ENCODE peak calls at places on chromosomes 2 and 18, in nine cellular contexts. One of them, this sample, is unnamed.

GRCh38 chr2:136112949-136113766 is 4.8 kb downstream of the CXCR4 start:
- DNase-seq in adipocyte: no peak
- DNase-seq in stimulated activated CD4-positive, alpha-beta T cell treated with anti-CD3 and anti-CD28 coated beads, Interleukin-15, amount 100 ng/mL, for 1 hour: no peak
- DNase-seq in GM23248: no peak
- DNase-seq in LoVo: no peak
- DNase-seq in HFFc6: no peak
- DNase-seq in HEK293T: no peak
- DNase-seq in RCC 7860: no peak
- DNase-seq in LHCN-M2: no peak
- DNase-seq in this sample: peak

GRCh38 chr2:73257425-73258125 is 23.5 kb downstream of the CCT7 start:
- DNase-seq in RCC 7860: no peak
- DNase-seq in HFFc6: no peak
- DNase-seq in stimulated activated CD4-positive, alpha-beta T cell treated with anti-CD3 and anti-CD28 coated beads, Interleukin-15, amount 100 ng/mL, for 1 hour: no peak
- DNase-seq in adipocyte: no peak
- DNase-seq in LoVo: no peak
- DNase-seq in HEK293T: no peak
- DNase-seq in LHCN-M2: no peak
- DNase-seq in GM23248: no peak
- DNase-seq in this sample: no peak

GRCh38 chr2:57075226-57075625 is 891.4 kb downstream of the CCDC85A start:
- DNase-seq in LoVo: no peak
- DNase-seq in stimulated activated CD4-positive, alpha-beta T cell treated with anti-CD3 and anti-CD28 coated beads, Interleukin-15, amount 100 ng/mL, for 1 hour: no peak
- DNase-seq in RCC 7860: no peak
- DNase-seq in adipocyte: no peak
- DNase-seq in HEK293T: no peak
- DNase-seq in LHCN-M2: peak
- DNase-seq in HFFc6: no peak
- DNase-seq in GM23248: no peak
- DNase-seq in this sample: peak

GRCh38 chr2:206056286-206056685 is 29.7 kb downstream of the INO80D start:
- DNase-seq in HFFc6: no peak
- DNase-seq in RCC 7860: no peak
- DNase-seq in LoVo: no peak
- DNase-seq in LHCN-M2: no peak
- DNase-seq in stimulated activated CD4-positive, alpha-beta T cell treated with anti-CD3 and anti-CD28 coated beads, Interleukin-15, amount 100 ng/mL, for 1 hour: no peak
- DNase-seq in GM23248: no peak
- DNase-seq in adipocyte: no peak
- DNase-seq in HEK293T: no peak
- DNase-seq in this sample: no peak

GRCh38 chr2:64228126-64228678 is 84.0 kb upstream of the PELI1 start:
- DNase-seq in stimulated activated CD4-positive, alpha-beta T cell treated with anti-CD3 and anti-CD28 coated beads, Interleukin-15, amount 100 ng/mL, for 1 hour: peak
- DNase-seq in LoVo: peak
- DNase-seq in LHCN-M2: peak
- DNase-seq in HFFc6: peak
- DNase-seq in RCC 7860: no peak
- DNase-seq in adipocyte: peak
- DNase-seq in GM23248: peak
- DNase-seq in HEK293T: peak
- DNase-seq in this sample: peak

GRCh38 chr2:100453853-100454252 is 16.4 kb upstream of the NMS start:
- DNase-seq in GM23248: no peak
- DNase-seq in LHCN-M2: no peak
- DNase-seq in stimulated activated CD4-positive, alpha-beta T cell treated with anti-CD3 and anti-CD28 coated beads, Interleukin-15, amount 100 ng/mL, for 1 hour: no peak
- DNase-seq in RCC 7860: no peak
- DNase-seq in HFFc6: no peak
- DNase-seq in HEK293T: no peak
- DNase-seq in adipocyte: no peak
- DNase-seq in LoVo: no peak
- DNase-seq in this sample: no peak

GRCh38 chr2:46351388-46352141 is 54.4 kb downstream of the EPAS1 start:
- DNase-seq in HFFc6: no peak
- DNase-seq in stimulated activated CD4-positive, alpha-beta T cell treated with anti-CD3 and anti-CD28 coated beads, Interleukin-15, amount 100 ng/mL, for 1 hour: peak
- DNase-seq in RCC 7860: no peak
- DNase-seq in GM23248: no peak
- DNase-seq in LoVo: no peak
- DNase-seq in LHCN-M2: no peak
- DNase-seq in HEK293T: no peak
- DNase-seq in adipocyte: no peak
- DNase-seq in this sample: no peak

GRCh38 chr2:145685323-145686050 is 1165.6 kb upstream of the ZEB2 start:
- DNase-seq in LHCN-M2: no peak
- DNase-seq in HFFc6: no peak
- DNase-seq in adipocyte: no peak
- DNase-seq in RCC 7860: no peak
- DNase-seq in stimulated activated CD4-positive, alpha-beta T cell treated with anti-CD3 and anti-CD28 coated beads, Interleukin-15, amount 100 ng/mL, for 1 hour: no peak
- DNase-seq in HEK293T: no peak
- DNase-seq in LoVo: no peak
- DNase-seq in GM23248: peak
- DNase-seq in this sample: peak

GRCh38 chr2:128026422-128027277 is 1.2 kb downstream of the SAP130 start:
- DNase-seq in LoVo: no peak
- DNase-seq in adipocyte: peak
- DNase-seq in GM23248: peak
- DNase-seq in stimulated activated CD4-positive, alpha-beta T cell treated with anti-CD3 and anti-CD28 coated beads, Interleukin-15, amount 100 ng/mL, for 1 hour: no peak
- DNase-seq in HFFc6: no peak
- DNase-seq in LHCN-M2: peak
- DNase-seq in RCC 7860: no peak
- DNase-seq in HEK293T: no peak
- DNase-seq in this sample: peak

GRCh38 chr18:69817335-69817935 is 130.2 kb downstream of the CD226 start:
- DNase-seq in RCC 7860: no peak
- DNase-seq in LHCN-M2: peak
- DNase-seq in GM23248: peak
- DNase-seq in HFFc6: peak
- DNase-seq in LoVo: no peak
- DNase-seq in stimulated activated CD4-positive, alpha-beta T cell treated with anti-CD3 and anti-CD28 coated beads, Interleukin-15, amount 100 ng/mL, for 1 hour: no peak
- DNase-seq in HEK293T: no peak
- DNase-seq in adipocyte: peak
- DNase-seq in this sample: peak

GRCh38 chr2:226905718-226906438 is 70.0 kb downstream of the RHBDD1 start:
- DNase-seq in HEK293T: no peak
- DNase-seq in stimulated activated CD4-positive, alpha-beta T cell treated with anti-CD3 and anti-CD28 coated beads, Interleukin-15, amount 100 ng/mL, for 1 hour: no peak
- DNase-seq in adipocyte: no peak
- DNase-seq in GM23248: no peak
- DNase-seq in LoVo: no peak
- DNase-seq in HFFc6: no peak
- DNase-seq in LHCN-M2: no peak
- DNase-seq in RCC 7860: no peak
- DNase-seq in this sample: no peak

GRCh38 chr2:25912851-25913695 is 34.8 kb upstream of the ASXL2 start:
- DNase-seq in adipocyte: peak
- DNase-seq in stimulated activated CD4-positive, alpha-beta T cell treated with anti-CD3 and anti-CD28 coated beads, Interleukin-15, amount 100 ng/mL, for 1 hour: no peak
- DNase-seq in HEK293T: no peak
- DNase-seq in LHCN-M2: peak
- DNase-seq in HFFc6: peak
- DNase-seq in GM23248: peak
- DNase-seq in RCC 7860: no peak
- DNase-seq in LoVo: no peak
- DNase-seq in this sample: no peak

GRCh38 chr2:120508581-120509041 is 162.7 kb downstream of the INHBB start:
- DNase-seq in LoVo: no peak
- DNase-seq in HFFc6: no peak
- DNase-seq in stimulated activated CD4-positive, alpha-beta T cell treated with anti-CD3 and anti-CD28 coated beads, Interleukin-15, amount 100 ng/mL, for 1 hour: no peak
- DNase-seq in adipocyte: no peak
- DNase-seq in HEK293T: no peak
- DNase-seq in GM23248: peak
- DNase-seq in LHCN-M2: no peak
- DNase-seq in RCC 7860: no peak
- DNase-seq in this sample: peak

GRCh38 chr2:239690651-239691631 is 290.1 kb upstream of the HDAC4 start:
- DNase-seq in stimulated activated CD4-positive, alpha-beta T cell treated with anti-CD3 and anti-CD28 coated beads, Interleukin-15, amount 100 ng/mL, for 1 hour: no peak
- DNase-seq in GM23248: no peak
- DNase-seq in LHCN-M2: no peak
- DNase-seq in HFFc6: no peak
- DNase-seq in HEK293T: no peak
- DNase-seq in LoVo: no peak
- DNase-seq in RCC 7860: no peak
- DNase-seq in adipocyte: no peak
- DNase-seq in this sample: no peak

GRCh38 chr18:30705943-30706342 is 336.6 kb downstream of the DSC3 start:
- DNase-seq in stimulated activated CD4-positive, alpha-beta T cell treated with anti-CD3 and anti-CD28 coated beads, Interleukin-15, amount 100 ng/mL, for 1 hour: no peak
- DNase-seq in LHCN-M2: no peak
- DNase-seq in adipocyte: no peak
- DNase-seq in HEK293T: no peak
- DNase-seq in GM23248: no peak
- DNase-seq in HFFc6: no peak
- DNase-seq in LoVo: no peak
- DNase-seq in RCC 7860: no peak
- DNase-seq in this sample: no peak

GRCh38 chr2:223731503-223731902 is 105.9 kb downstream of the AP1S3 start:
- DNase-seq in adipocyte: no peak
- DNase-seq in GM23248: no peak
- DNase-seq in RCC 7860: no peak
- DNase-seq in LoVo: no peak
- DNase-seq in LHCN-M2: no peak
- DNase-seq in HEK293T: no peak
- DNase-seq in HFFc6: no peak
- DNase-seq in stimulated activated CD4-positive, alpha-beta T cell treated with anti-CD3 and anti-CD28 coated beads, Interleukin-15, amount 100 ng/mL, for 1 hour: no peak
- DNase-seq in this sample: no peak

GRCh38 chr2:210496512-210496911 is 20.0 kb upstream of the LANCL1 start:
- DNase-seq in LHCN-M2: no peak
- DNase-seq in GM23248: no peak
- DNase-seq in RCC 7860: no peak
- DNase-seq in adipocyte: no peak
- DNase-seq in stimulated activated CD4-positive, alpha-beta T cell treated with anti-CD3 and anti-CD28 coated beads, Interleukin-15, amount 100 ng/mL, for 1 hour: no peak
- DNase-seq in HFFc6: no peak
- DNase-seq in LoVo: no peak
- DNase-seq in HEK293T: no peak
- DNase-seq in this sample: no peak

GRCh38 chr2:86633094-86633740 is 9.6 kb upstream of the RNF103 start:
- DNase-seq in RCC 7860: no peak
- DNase-seq in adipocyte: no peak
- DNase-seq in HFFc6: no peak
- DNase-seq in LHCN-M2: no peak
- DNase-seq in GM23248: no peak
- DNase-seq in HEK293T: no peak
- DNase-seq in LoVo: no peak
- DNase-seq in stimulated activated CD4-positive, alpha-beta T cell treated with anti-CD3 and anti-CD28 coated beads, Interleukin-15, amount 100 ng/mL, for 1 hour: no peak
- DNase-seq in this sample: no peak

GRCh38 chr2:201261471-201261870 is 1.1 kb downstream of the CASP8 start:
- DNase-seq in stimulated activated CD4-positive, alpha-beta T cell treated with anti-CD3 and anti-CD28 coated beads, Interleukin-15, amount 100 ng/mL, for 1 hour: no peak
- DNase-seq in LoVo: no peak
- DNase-seq in HEK293T: no peak
- DNase-seq in GM23248: no peak
- DNase-seq in HFFc6: no peak
- DNase-seq in LHCN-M2: no peak
- DNase-seq in RCC 7860: no peak
- DNase-seq in adipocyte: no peak
- DNase-seq in this sample: no peak

GRCh38 chr2:120314656-120315366 is 31.1 kb upstream of the INHBB start:
- DNase-seq in stimulated activated CD4-positive, alpha-beta T cell treated with anti-CD3 and anti-CD28 coated beads, Interleukin-15, amount 100 ng/mL, for 1 hour: no peak
- DNase-seq in RCC 7860: no peak
- DNase-seq in HEK293T: no peak
- DNase-seq in LoVo: no peak
- DNase-seq in HFFc6: no peak
- DNase-seq in LHCN-M2: no peak
- DNase-seq in GM23248: no peak
- DNase-seq in adipocyte: no peak
- DNase-seq in this sample: no peak

GRCh38 chr18:32328379-32328778 is 138.5 kb downstream of the MEP1B start:
- DNase-seq in RCC 7860: no peak
- DNase-seq in LoVo: no peak
- DNase-seq in HEK293T: no peak
- DNase-seq in GM23248: peak
- DNase-seq in adipocyte: peak
- DNase-seq in LHCN-M2: peak
- DNase-seq in HFFc6: no peak
- DNase-seq in stimulated activated CD4-positive, alpha-beta T cell treated with anti-CD3 and anti-CD28 coated beads, Interleukin-15, amount 100 ng/mL, for 1 hour: no peak
- DNase-seq in this sample: no peak

GRCh38 chr2:180006236-180006635 is 861 bp downstream of the CWC22 start:
- DNase-seq in adipocyte: peak
- DNase-seq in LHCN-M2: no peak
- DNase-seq in LoVo: no peak
- DNase-seq in GM23248: peak
- DNase-seq in RCC 7860: no peak
- DNase-seq in stimulated activated CD4-positive, alpha-beta T cell treated with anti-CD3 and anti-CD28 coated beads, Interleukin-15, amount 100 ng/mL, for 1 hour: no peak
- DNase-seq in HFFc6: no peak
- DNase-seq in HEK293T: no peak
- DNase-seq in this sample: no peak

GRCh38 chr18:51135795-51136194 is 61.7 kb downstream of the MEX3C start:
- DNase-seq in LHCN-M2: no peak
- DNase-seq in HFFc6: no peak
- DNase-seq in HEK293T: no peak
- DNase-seq in RCC 7860: no peak
- DNase-seq in stimulated activated CD4-positive, alpha-beta T cell treated with anti-CD3 and anti-CD28 coated beads, Interleukin-15, amount 100 ng/mL, for 1 hour: no peak
- DNase-seq in GM23248: no peak
- DNase-seq in adipocyte: no peak
- DNase-seq in LoVo: no peak
- DNase-seq in this sample: peak

This sample was measured in MCF 10A.